ENCODE peak calls at places on chromosomes 6 and 20, in five cellular contexts. F is NCI-H774, V is T-helper 1 cell, W is amygdala, U is GM10248. M is an unnamed sample.

GRCh38 chr20:34164569-34164968 is 52.5 kb upstream of the EIF2S2 start:
- DNase-seq in F (no peak), V (no peak), W (no peak), U (no peak), M (no peak)

GRCh38 chr6:147423111-147423510 is 85.4 kb upstream of the SAMD5 start:
- DNase-seq in F (no peak), V (no peak), W (no peak), U (no peak), M (no peak)

GRCh38 chr20:54219751-54220426 is 12.0 kb downstream of the PFDN4 start:
- DNase-seq in F (peak; percentile 20), V (no peak), W (no peak), U (no peak), M (no peak)

GRCh38 chr6:118893095-118893881 is 664 bp upstream of the ASF1A start:
- DNase-seq in F (peak; percentile 93), V (peak; percentile 45), W (peak; percentile 29), U (peak; percentile 17), M (no peak)

GRCh38 chr6:157403684-157404051 is 22.7 kb downstream of the ZDHHC14 start:
- DNase-seq in F (no peak), V (no peak), W (no peak), U (no peak), M (no peak)

GRCh38 chr6:161373905-161374451 is 100.1 kb upstream of the AGPAT4 start:
- DNase-seq in F (peak; percentile 4), V (peak; percentile 38), W (peak; percentile 29), U (peak; percentile 55), M (no peak)

GRCh38 chr6:157164972-157165371 is 158.3 kb downstream of the TMEM242 start:
- DNase-seq in F (no peak), V (no peak), W (no peak), U (no peak), M (no peak)

GRCh38 chr6:109002100-109002697 is 92.4 kb downstream of the SESN1 start:
- DNase-seq in F (no peak), V (no peak), W (no peak), U (no peak), M (no peak)

GRCh38 chr6:11410539-11411307 is 126.8 kb upstream of the TMEM170B start:
- DNase-seq in F (no peak), V (no peak), W (no peak), U (peak; percentile 21), M (peak; percentile 58)